ENCODE peak calls at places on chromosome 16, in six cellular contexts. J, Y, Q, S, B and X are unnamed samples.
A peak's percentile ranks its signal among the peaks of the same experiment; 100 is the strongest.

GRCh38 chr16:15966420-15967222 is 17.2 kb downstream of the ABCC1 start:
- DNase-seq in Y (no peak), Q (no peak), B (peak; percentile 60), S (no peak), J (no peak), X (peak; percentile 35)

GRCh38 chr16:70416748-70417616 is 21.9 kb downstream of the ST3GAL2 start:
- DNase-seq in Y (no peak), J (no peak), Q (no peak), S (no peak), B (no peak), X (no peak)

GRCh38 chr16:75061677-75062076 is 54.9 kb downstream of the LDHD start:
- DNase-seq in B (no peak), Q (no peak), S (no peak), Y (no peak), J (no peak), X (no peak)

GRCh38 chr16:80948886-80949502 is 57.7 kb downstream of the CMC2 start:
- DNase-seq in B (no peak), Y (no peak), S (no peak), Q (peak; percentile 84), J (no peak), X (no peak)

GRCh38 chr16:89152831-89153700 is 18.5 kb upstream of the CDH15 start:
- DNase-seq in S (no peak), Q (no peak), Y (no peak), J (no peak), B (no peak), X (no peak)

GRCh38 chr16:54585966-54586365 is 299.4 kb upstream of the IRX3 start:
- DNase-seq in B (no peak), S (no peak), Q (no peak), J (no peak), Y (no peak), X (no peak)

GRCh38 chr16:35692824-35693223 is 2233.4 kb downstream of the TP53TG3F start:
- DNase-seq in J (no peak), B (no peak), Q (no peak), Y (no peak), S (no peak), X (no peak)

GRCh38 chr16:77297996-77298637 is 98.9 kb downstream of the SYCE1L start:
- DNase-seq in J (no peak), S (no peak), B (peak; percentile 6), Q (no peak), Y (no peak), X (no peak)

GRCh38 chr16:27273670-27274522 is 5.3 kb upstream of the NSMCE1 start:
- DNase-seq in S (no peak), Y (no peak), J (no peak), Q (no peak), B (peak; percentile 68), X (peak; percentile 72)

GRCh38 chr16:49972280-49972679 is 52.7 kb upstream of the CNEP1R1 start:
- DNase-seq in B (no peak), S (no peak), Q (no peak), Y (no peak), J (no peak), X (no peak)

GRCh38 chr16:28213396-28213795 is 1.6 kb upstream of the XPO6 start:
- DNase-seq in Q (no peak), S (no peak), J (no peak), B (no peak), Y (no peak), X (no peak)

GRCh38 chr16:79042886-79043285 is 557.7 kb downstream of the MAF start:
- DNase-seq in J (no peak), Q (no peak), S (no peak), B (no peak), Y (no peak), X (no peak)

GRCh38 chr16:81189100-81189664 is 49.3 kb upstream of the BCO1 start:
- DNase-seq in J (peak; percentile 83), B (no peak), Y (peak; percentile 97), S (peak; percentile 82), Q (peak; percentile 93), X (no peak)

GRCh38 chr16:28549301-28549899 is 4.3 kb upstream of the SGF29 start:
- DNase-seq in S (no peak), Y (no peak), J (no peak), B (no peak), Q (no peak), X (no peak)

GRCh38 chr16:27111486-27111885 is 44.8 kb downstream of the C16orf82 start:
- DNase-seq in Q (no peak), Y (peak; percentile 11), S (no peak), J (no peak), B (no peak), X (no peak)

GRCh38 chr16:75267631-75268264 is 16.3 kb upstream of the BCAR1 start:
- DNase-seq in Q (no peak), Y (peak; percentile 75), S (no peak), J (peak; percentile 80), B (no peak), X (no peak)

GRCh38 chr16:82672676-82673075 is 45.9 kb downstream of the CDH13 start:
- DNase-seq in Y (no peak), B (no peak), S (no peak), J (no peak), Q (no peak), X (no peak)

GRCh38 chr16:31869511-31870201 is 4.0 kb upstream of the ZNF267 start:
- DNase-seq in Q (no peak), Y (no peak), B (no peak), S (no peak), J (peak; percentile 75), X (peak; percentile 63)

GRCh38 chr16:85328665-85329058 is 216.4 kb upstream of the CIBAR2 start:
- DNase-seq in Q (no peak), J (no peak), S (no peak), B (no peak), Y (no peak), X (no peak)

GRCh38 chr16:66287416-66287815 is 79.1 kb upstream of the CDH5 start:
- DNase-seq in Y (no peak), J (no peak), S (no peak), Q (no peak), B (no peak), X (no peak)

GRCh38 chr16:70380205-70380918 is 33.7 kb downstream of the DDX19A start:
- DNase-seq in B (peak; percentile 86), S (no peak), Y (peak; percentile 74), Q (peak; percentile 86), J (peak; percentile 77), X (peak; percentile 38)

GRCh38 chr16:56777533-56777932 is 47.6 kb downstream of the NUP93 start:
- DNase-seq in S (no peak), B (no peak), Q (no peak), J (no peak), Y (no peak), X (no peak)

GRCh38 chr16:81448154-81449131 is 3.8 kb downstream of the CMIP start:
- DNase-seq in Q (no peak), Y (no peak), B (no peak), J (no peak), S (no peak), X (no peak)

GRCh38 chr16:21952040-21952792 is 945 bp upstream of the UQCRC2 start:
- DNase-seq in B (peak; percentile 13), J (peak; percentile 82), S (no peak), Y (peak; percentile 73), Q (peak; percentile 91), X (peak; percentile 25)

GRCh38 chr16:17817260-17817659 is 346.5 kb upstream of the XYLT1 start:
- DNase-seq in S (no peak), J (no peak), Y (no peak), Q (no peak), B (no peak), X (no peak)
- H3K4me3 ChIP-seq in S (no peak overlapping the region), J (no peak overlapping the region), Y (no peak overlapping the region), Q (no peak overlapping the region), B (no peak overlapping the region), X (no peak overlapping the region)

DNA sequence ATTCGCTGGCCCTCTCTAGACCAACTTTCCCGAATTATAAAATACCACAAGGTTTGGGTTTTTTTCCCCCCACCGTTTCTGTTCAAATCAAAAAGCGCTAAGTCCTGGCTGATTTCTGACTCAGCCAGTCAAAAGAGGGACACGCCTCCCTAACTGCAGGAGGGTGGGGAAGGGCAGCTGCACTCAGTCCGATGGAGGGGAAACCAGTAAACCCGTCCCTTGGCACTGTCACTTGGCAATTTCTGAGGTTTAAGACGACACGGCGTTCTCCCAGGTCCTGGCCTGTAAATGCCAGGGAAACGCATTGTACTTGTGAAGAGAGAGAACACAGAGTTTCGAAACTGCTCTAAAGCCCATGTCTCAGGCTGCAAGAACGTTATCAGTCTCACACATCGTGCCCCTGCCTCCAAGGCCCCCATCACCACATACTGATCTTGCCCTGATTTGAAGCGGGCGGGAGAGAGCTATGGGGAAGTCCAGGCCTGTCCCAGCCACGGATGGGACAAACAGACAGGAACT is 57.9 kb downstream of the ZFHX3 start:
- DNase-seq in J (peak; percentile 94), Y (peak; percentile 96), S (peak; percentile 69), Q (peak; percentile 81), B (no peak), X (peak; percentile 80)
- H3K4me3 ChIP-seq in J (peak overlapping the region; percentile 43), Y (no peak overlapping the region), S (no peak overlapping the region), Q (no peak overlapping the region), B (peak overlapping the region; percentile 32), X (peak overlapping the region; percentile 27)

DNA sequence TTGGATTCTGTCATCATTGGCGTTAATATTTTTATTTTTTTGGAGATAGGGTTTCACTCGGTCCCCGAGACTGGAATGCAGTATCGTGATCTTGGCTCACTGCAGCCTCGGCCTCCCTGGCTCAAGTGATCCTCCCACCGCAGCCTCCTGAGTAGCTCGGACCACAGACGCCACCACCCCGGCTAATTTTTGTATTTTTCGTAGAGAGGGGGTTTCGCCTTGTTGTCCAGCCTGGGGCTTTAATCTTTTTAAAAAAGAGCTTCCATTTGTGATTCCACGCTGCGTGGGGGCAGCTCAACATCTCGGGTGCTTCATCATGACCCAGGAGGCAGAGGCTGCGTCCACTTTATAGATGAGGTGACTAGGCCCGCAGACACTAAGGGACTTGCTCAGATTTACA is 1.5 kb downstream of the BANP start:
- DNase-seq in B (no peak), Y (no peak), S (no peak), J (no peak), Q (peak; percentile 52), X (no peak)
- H3K4me3 ChIP-seq in B (peak overlapping the region; percentile 83), Y (peak overlapping the region; percentile 77), S (no peak overlapping the region), J (no peak overlapping the region), Q (no peak overlapping the region), X (no peak overlapping the region)

DNA sequence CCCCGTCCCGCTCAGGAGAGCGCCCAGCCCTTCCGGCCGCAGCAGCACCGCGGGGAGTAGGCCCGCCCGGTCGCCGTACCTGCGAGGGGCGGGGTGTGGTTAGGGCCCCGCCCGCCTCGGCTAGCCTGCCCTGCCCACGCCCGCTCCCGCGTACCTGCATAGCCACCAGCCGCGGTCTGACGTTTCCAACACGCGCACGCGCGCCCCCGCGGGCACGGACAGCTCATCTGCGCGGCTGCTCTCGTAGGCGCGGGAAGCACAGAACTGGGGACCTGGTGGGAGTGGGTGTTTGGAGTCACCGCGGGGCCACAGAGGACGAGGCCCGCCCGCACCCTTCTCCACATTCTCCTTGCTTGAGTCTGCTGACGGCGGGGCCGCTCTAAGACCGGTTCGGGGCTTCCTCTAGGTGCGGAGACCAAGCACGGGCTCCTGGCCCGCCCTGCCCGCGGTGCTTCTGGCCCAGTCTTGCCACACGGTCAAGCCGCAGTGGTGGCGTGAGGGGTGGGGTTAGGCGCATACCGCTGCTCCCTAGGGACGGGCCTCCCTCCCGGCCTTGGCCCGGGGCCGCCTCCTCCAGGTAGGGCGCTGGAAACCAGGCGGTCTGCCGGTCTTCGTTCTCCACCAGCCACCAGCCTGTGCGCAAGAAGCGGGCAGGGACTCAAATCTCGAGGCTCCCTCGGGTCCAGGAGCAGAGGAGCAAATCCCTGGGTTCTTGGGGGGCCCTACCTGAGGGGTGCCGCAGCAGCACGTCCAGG is 1.8 kb downstream of the NOXO1 start:
- DNase-seq in J (no peak), Y (no peak), B (no peak), Q (no peak), S (no peak), X (no peak)
- H3K4me3 ChIP-seq in J (no peak overlapping the region), Y (no peak overlapping the region), B (no peak overlapping the region), Q (no peak overlapping the region), S (no peak overlapping the region), X (no peak overlapping the region)